ENCODE peak calls at places on chromosomes 6 and 20, in nine cellular contexts. One of them, this sample, is unnamed.
A peak's percentile ranks its signal among the peaks of the same experiment; 100 is the strongest.

GRCh38 chr6:43702522-43703440 is 15.2 kb upstream of the MRPS18A start:
- DNase-seq in NCI-H748 treated with DMSO at 0.1 percent for 48 hours: peak; percentile 94
- DNase-seq in HT1080: peak; percentile 88
- DNase-seq in cardiac muscle cell: peak; percentile 96
- DNase-seq in hepatic stellate cell: peak; percentile 91
- DNase-seq in heart left ventricle: peak; percentile 95
- DNase-seq in H7: peak; percentile 89
- DNase-seq in COR-L47: peak; percentile 45
- DNase-seq in mesothelial cell of epicardium: peak; percentile 75
- DNase-seq in this sample: peak; percentile 23

GRCh38 chr6:14382381-14383236 is 265.0 kb downstream of the CD83 start:
- DNase-seq in heart left ventricle: no peak
- DNase-seq in H7: no peak
- DNase-seq in mesothelial cell of epicardium: no peak
- DNase-seq in cardiac muscle cell: no peak
- DNase-seq in hepatic stellate cell: no peak
- DNase-seq in COR-L47: no peak
- DNase-seq in HT1080: no peak
- DNase-seq in NCI-H748 treated with DMSO at 0.1 percent for 48 hours: peak; percentile 55
- DNase-seq in this sample: no peak

GRCh38 chr20:40268321-40269075 is 420.5 kb downstream of the MAFB start:
- DNase-seq in mesothelial cell of epicardium: no peak
- DNase-seq in cardiac muscle cell: no peak
- DNase-seq in heart left ventricle: no peak
- DNase-seq in COR-L47: no peak
- DNase-seq in HT1080: no peak
- DNase-seq in NCI-H748 treated with DMSO at 0.1 percent for 48 hours: no peak
- DNase-seq in H7: no peak
- DNase-seq in hepatic stellate cell: no peak
- DNase-seq in this sample: no peak

GRCh38 chr6:79981647-79982046 is 22.8 kb upstream of the TTK start:
- DNase-seq in hepatic stellate cell: no peak
- DNase-seq in mesothelial cell of epicardium: no peak
- DNase-seq in heart left ventricle: no peak
- DNase-seq in NCI-H748 treated with DMSO at 0.1 percent for 48 hours: no peak
- DNase-seq in cardiac muscle cell: no peak
- DNase-seq in COR-L47: no peak
- DNase-seq in HT1080: no peak
- DNase-seq in H7: no peak
- DNase-seq in this sample: no peak

GRCh38 chr6:155315516-155315871 is 1.2 kb upstream of the TFB1M start:
- DNase-seq in hepatic stellate cell: no peak
- DNase-seq in NCI-H748 treated with DMSO at 0.1 percent for 48 hours: no peak
- DNase-seq in HT1080: peak; percentile 21
- DNase-seq in H7: no peak
- DNase-seq in COR-L47: no peak
- DNase-seq in cardiac muscle cell: no peak
- DNase-seq in heart left ventricle: no peak
- DNase-seq in mesothelial cell of epicardium: no peak
- DNase-seq in this sample: no peak

GRCh38 chr6:56497270-56497669 is 145.4 kb downstream of the DST start:
- DNase-seq in mesothelial cell of epicardium: no peak
- DNase-seq in NCI-H748 treated with DMSO at 0.1 percent for 48 hours: no peak
- DNase-seq in COR-L47: no peak
- DNase-seq in heart left ventricle: no peak
- DNase-seq in H7: no peak
- DNase-seq in HT1080: no peak
- DNase-seq in cardiac muscle cell: no peak
- DNase-seq in hepatic stellate cell: no peak
- DNase-seq in this sample: no peak

GRCh38 chr6:29974901-29975560 is 32.7 kb downstream of the HLA-A start:
- DNase-seq in NCI-H748 treated with DMSO at 0.1 percent for 48 hours: no peak
- DNase-seq in heart left ventricle: peak; percentile 44
- DNase-seq in H7: peak; percentile 70
- DNase-seq in HT1080: no peak
- DNase-seq in COR-L47: no peak
- DNase-seq in hepatic stellate cell: no peak
- DNase-seq in cardiac muscle cell: peak; percentile 9
- DNase-seq in mesothelial cell of epicardium: no peak
- DNase-seq in this sample: no peak

GRCh38 chr20:51029556-51029955 is 6.6 kb upstream of the KCNG1 start:
- DNase-seq in COR-L47: no peak
- DNase-seq in cardiac muscle cell: no peak
- DNase-seq in HT1080: no peak
- DNase-seq in heart left ventricle: no peak
- DNase-seq in NCI-H748 treated with DMSO at 0.1 percent for 48 hours: no peak
- DNase-seq in hepatic stellate cell: no peak
- DNase-seq in mesothelial cell of epicardium: no peak
- DNase-seq in H7: no peak
- DNase-seq in this sample: no peak

GRCh38 chr20:62238569-62239277 is 402 bp downstream of the OSBPL2 start:
- DNase-seq in COR-L47: peak; percentile 35
- DNase-seq in heart left ventricle: no peak
- DNase-seq in hepatic stellate cell: peak; percentile 55
- DNase-seq in mesothelial cell of epicardium: no peak
- DNase-seq in cardiac muscle cell: peak; percentile 27
- DNase-seq in H7: no peak
- DNase-seq in NCI-H748 treated with DMSO at 0.1 percent for 48 hours: no peak
- DNase-seq in HT1080: no peak
- DNase-seq in this sample: peak; percentile 51

GRCh38 chr6:84568971-84569370 is 195.4 kb downstream of the TBX18 start:
- DNase-seq in hepatic stellate cell: no peak
- DNase-seq in H7: no peak
- DNase-seq in mesothelial cell of epicardium: no peak
- DNase-seq in NCI-H748 treated with DMSO at 0.1 percent for 48 hours: no peak
- DNase-seq in HT1080: peak; percentile 42
- DNase-seq in cardiac muscle cell: no peak
- DNase-seq in heart left ventricle: no peak
- DNase-seq in COR-L47: peak; percentile 30
- DNase-seq in this sample: no peak

GRCh38 chr6:135555550-135555949 is 58.0 kb upstream of the AHI1 start:
- DNase-seq in HT1080: no peak
- DNase-seq in mesothelial cell of epicardium: no peak
- DNase-seq in cardiac muscle cell: no peak
- DNase-seq in COR-L47: no peak
- DNase-seq in hepatic stellate cell: no peak
- DNase-seq in NCI-H748 treated with DMSO at 0.1 percent for 48 hours: no peak
- DNase-seq in H7: peak; percentile 5
- DNase-seq in heart left ventricle: no peak
- DNase-seq in this sample: no peak

GRCh38 chr6:89148016-89148750 is 2.3 kb downstream of the PM20D2 start:
- DNase-seq in mesothelial cell of epicardium: no peak
- DNase-seq in cardiac muscle cell: no peak
- DNase-seq in hepatic stellate cell: no peak
- DNase-seq in NCI-H748 treated with DMSO at 0.1 percent for 48 hours: no peak
- DNase-seq in HT1080: peak; percentile 42
- DNase-seq in H7: no peak
- DNase-seq in COR-L47: no peak
- DNase-seq in heart left ventricle: no peak
- DNase-seq in this sample: no peak

GRCh38 chr6:161792887-161793286 is 519.0 kb upstream of the AGPAT4 start:
- DNase-seq in HT1080: no peak
- DNase-seq in NCI-H748 treated with DMSO at 0.1 percent for 48 hours: no peak
- DNase-seq in heart left ventricle: no peak
- DNase-seq in mesothelial cell of epicardium: no peak
- DNase-seq in COR-L47: no peak
- DNase-seq in hepatic stellate cell: no peak
- DNase-seq in H7: no peak
- DNase-seq in cardiac muscle cell: no peak
- DNase-seq in this sample: no peak